ENCODE peak calls at places on chromosomes 1 and 21, in seven cellular contexts. S is bronchial epithelial cell, Y is NCI-H1092, I is activated T-cell treated with anti-CD3 and anti-CD28 coated beads for 1 hour, Z is amniotic stem cell, X is putamen, A is NCI-H1105. R is an unnamed sample.
A peak's percentile ranks its signal among the peaks of the same experiment; 100 is the strongest.

GRCh38 chr1:65309317-65310077 is at the start of gene DNAJC6:
- DNase-seq in S (peak; percentile 29), Y (peak; percentile 48), I (peak; percentile 23), Z (peak; percentile 29), X (peak; percentile 69), A (peak; percentile 79), R (peak; percentile 20)

GRCh38 chr1:220917101-220917500 is 37.9 kb downstream of the HLX start:
- DNase-seq in S (no peak), Y (no peak), I (no peak), Z (no peak), X (no peak), A (no peak), R (no peak)

GRCh38 chr1:2859881-2860430 is 58.5 kb upstream of the TTC34 start:
- DNase-seq in S (no peak), Y (no peak), I (no peak), Z (no peak), X (no peak), A (no peak), R (no peak)

GRCh38 chr21:30227633-30228404 is 11.9 kb upstream of the CLDN8 start:
- DNase-seq in S (peak; percentile 100), Y (no peak), I (no peak), Z (peak; percentile 19), X (no peak), A (no peak), R (no peak)

GRCh38 chr1:192430644-192431043 is 113.9 kb downstream of the RGS21 start:
- DNase-seq in S (no peak), Y (no peak), I (no peak), Z (no peak), X (no peak), A (no peak), R (no peak)

GRCh38 chr1:19313961-19314882 is 2.1 kb downstream of the SLC66A1 start:
- DNase-seq in S (peak; percentile 55), Y (no peak), I (no peak), Z (no peak), X (no peak), A (no peak), R (no peak)

GRCh38 chr1:59025898-59026426 is 242.1 kb upstream of the JUN start:
- DNase-seq in S (no peak), Y (no peak), I (no peak), Z (no peak), X (no peak), A (no peak), R (no peak)

GRCh38 chr1:228666686-228667085 is 68.6 kb upstream of the RHOU start:
- DNase-seq in S (no peak), Y (no peak), I (no peak), Z (no peak), X (no peak), A (no peak), R (no peak)

GRCh38 chr1:15786581-15786980 is 20.9 kb downstream of the UQCRHL start:
- DNase-seq in S (no peak), Y (no peak), I (no peak), Z (no peak), X (no peak), A (no peak), R (no peak)

GRCh38 chr1:46723901-46724300 is 5.0 kb upstream of the EFCAB14 start:
- DNase-seq in S (no peak), Y (no peak), I (no peak), Z (no peak), X (no peak), A (no peak), R (no peak)

GRCh38 chr1:198939946-198940345 is 301.1 kb downstream of the PTPRC start:
- DNase-seq in S (no peak), Y (no peak), I (no peak), Z (no peak), X (no peak), A (no peak), R (no peak)

GRCh38 chr1:69787151-69787550 is 219.4 kb downstream of the LRRC7 start:
- DNase-seq in S (no peak), Y (no peak), I (no peak), Z (no peak), X (no peak), A (no peak), R (no peak)

GRCh38 chr21:31850886-31851285 is 21.9 kb upstream of the HUNK start:
- DNase-seq in S (no peak), Y (no peak), I (no peak), Z (no peak), X (no peak), A (no peak), R (no peak)

GRCh38 chr1:6108937-6109636 is 63.4 kb downstream of the KCNAB2 start:
- DNase-seq in S (peak; percentile 49), Y (peak; percentile 89), I (no peak), Z (no peak), X (no peak), A (peak; percentile 26), R (peak; percentile 20)

GRCh38 chr1:243924188-243924587 is 74.1 kb upstream of the AKT3 start:
- DNase-seq in S (peak; percentile 62), Y (no peak), I (no peak), Z (no peak), X (no peak), A (no peak), R (no peak)

GRCh38 chr1:211330282-211330936 is 3.8 kb downstream of the TRAF5 start:
- DNase-seq in S (no peak), Y (no peak), I (no peak), Z (no peak), X (peak; percentile 50), A (no peak), R (no peak)

GRCh38 chr1:215566556-215567490 is at the start of gene KCTD3:
- DNase-seq in S (peak; percentile 49), Y (peak; percentile 46), I (peak; percentile 6), Z (peak; percentile 27), X (peak; percentile 83), A (peak; percentile 67), R (peak; percentile 64)

GRCh38 chr1:17405898-17406759 is 33.3 kb downstream of the RCC2 start:
- DNase-seq in S (peak; percentile 45), Y (no peak), I (peak; percentile 20), Z (peak; percentile 32), X (peak; percentile 30), A (peak; percentile 15), R (peak; percentile 71)

GRCh38 chr21:41360072-41360821 is 1.6 kb upstream of the MX2 start:
- DNase-seq in S (peak; percentile 7), Y (peak; percentile 20), I (no peak), Z (no peak), X (no peak), A (no peak), R (peak; percentile 46)

GRCh38 chr21:44531606-44532128 is 8.3 kb downstream of the KRTAP10-1 start:
- DNase-seq in S (no peak), Y (no peak), I (no peak), Z (no peak), X (no peak), A (no peak), R (no peak)

GRCh38 chr1:109930252-109930993 is 19.8 kb downstream of the CSF1 start:
- DNase-seq in S (no peak), Y (no peak), I (no peak), Z (no peak), X (no peak), A (no peak), R (no peak)

GRCh38 chr21:36707763-36708511 is 9.0 kb downstream of the SIM2 start:
- DNase-seq in S (no peak), Y (no peak), I (no peak), Z (no peak), X (no peak), A (no peak), R (no peak)